ENCODE peak calls at places on chromosome 9, in six cellular contexts. R is H9, I is Peyer's patch, M is IMR-90, C is uterus, Z is GM12878. F is an unnamed sample.

GRCh38 chr9:123807241-123807640 is 122.7 kb downstream of the DENND1A start:
- DNase-seq in R (no peak), I (no peak), M (no peak), C (no peak), Z (no peak), F (no peak)

GRCh38 chr9:27599102-27599501 is 25.8 kb upstream of the C9orf72 start:
- DNase-seq in R (no peak), I (no peak), M (no peak), C (no peak), Z (no peak), F (no peak)

GRCh38 chr9:89888233-89888632 is 283.4 kb downstream of the GADD45G start:
- DNase-seq in R (peak; percentile 13), I (no peak), M (no peak), C (no peak), Z (no peak), F (no peak)

GRCh38 chr9:121447341-121447834 is 52.3 kb downstream of the GGTA1 start:
- DNase-seq in R (no peak), I (no peak), M (peak; percentile 76), C (no peak), Z (no peak), F (no peak)

GRCh38 chr9:88741335-88741734 is 206.4 kb downstream of the NXNL2 start:
- DNase-seq in R (no peak), I (no peak), M (no peak), C (no peak), Z (no peak), F (no peak)

GRCh38 chr9:83599071-83599470 is 23.9 kb upstream of the IDNK start:
- DNase-seq in R (no peak), I (no peak), M (no peak), C (no peak), Z (no peak), F (no peak)

GRCh38 chr9:73780916-73781315 is 629.3 kb downstream of the ANXA1 start:
- DNase-seq in R (no peak), I (no peak), M (no peak), C (no peak), Z (no peak), F (no peak)

GRCh38 chr9:113652355-113653152 is 189.0 kb downstream of the RGS3 start:
- DNase-seq in R (no peak), I (no peak), M (no peak), C (no peak), Z (no peak), F (no peak)

GRCh38 chr9:4235951-4236804 is 63.7 kb downstream of the GLIS3 start:
- DNase-seq in R (no peak), I (no peak), M (peak; percentile 62), C (no peak), Z (no peak), F (no peak)

GRCh38 chr9:129328357-129329103 is 150.5 kb upstream of the IER5L start:
- DNase-seq in R (no peak), I (no peak), M (no peak), C (no peak), Z (no peak), F (no peak)

GRCh38 chr9:88614359-88614758 is 79.4 kb downstream of the NXNL2 start:
- DNase-seq in R (no peak), I (no peak), M (no peak), C (no peak), Z (no peak), F (no peak)

GRCh38 chr9:116661037-116661954 is 25.8 kb upstream of the TRIM32 start:
- DNase-seq in R (peak; percentile 41), I (no peak), M (peak; percentile 84), C (peak; percentile 21), Z (peak; percentile 24), F (no peak)

GRCh38 chr9:71549023-71549422 is 219.3 kb downstream of the CEMIP2 start:
- DNase-seq in R (no peak), I (no peak), M (no peak), C (no peak), Z (peak; percentile 41), F (no peak)

GRCh38 chr9:101366038-101366756 is 18.6 kb downstream of the BAAT start:
- DNase-seq in R (no peak), I (no peak), M (no peak), C (no peak), Z (no peak), F (no peak)

GRCh38 chr9:94611638-94612068 is 18.0 kb upstream of the FBP2 start:
- DNase-seq in R (no peak), I (no peak), M (no peak), C (no peak), Z (no peak), F (no peak)
- TF ChIP-seq CTCF in R (no peak), I (no peak), M (no peak), C (no peak), Z (no peak), F (no peak)

GRCh38 chr9:127417130-127418036 is 6.8 kb upstream of the ZNF79 start:
- DNase-seq in R (no peak), I (no peak), M (peak; percentile 78), C (no peak), Z (no peak), F (no peak)

GRCh38 chr9:127415158-127415557 is 9.0 kb upstream of the ZNF79 start:
- DNase-seq in R (no peak), I (no peak), M (no peak), C (no peak), Z (no peak), F (no peak)

GRCh38 chr9:127419306-127419705 is 4.9 kb upstream of the ZNF79 start:
- DNase-seq in R (no peak), I (no peak), M (no peak), C (no peak), Z (no peak), F (no peak)

GRCh38 chr9:127418037-127418471 is 6.1 kb upstream of the ZNF79 start:
- DNase-seq in R (peak; percentile 89), I (no peak), M (no peak), C (no peak), Z (no peak), F (no peak)

DNA sequence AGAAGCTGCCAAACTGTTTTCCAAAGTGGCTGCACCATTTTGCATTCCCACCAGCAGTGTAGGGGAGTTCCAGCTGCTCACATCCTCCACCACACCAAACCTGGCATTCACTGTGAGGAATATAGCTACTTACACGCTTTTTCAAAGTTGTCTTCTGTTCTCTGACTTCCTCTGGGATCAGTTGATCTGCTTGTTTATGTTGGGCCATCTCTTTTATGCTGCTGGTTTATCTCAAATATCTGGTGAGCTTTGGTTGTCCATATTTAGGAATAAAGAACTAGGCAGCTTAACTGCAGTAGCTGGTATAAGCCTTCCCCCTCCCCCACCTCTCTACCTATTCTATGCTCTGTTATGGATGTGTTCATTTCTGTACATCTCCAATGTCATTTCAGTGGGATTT is 8.5 kb upstream of the ZNF79 start:
- DNase-seq in R (no peak), I (no peak), M (no peak), C (no peak), Z (no peak), F (no peak)
- H3K4me1 ChIP-seq in R (no peaks in the 10 kb centered on the region), I (no peaks in the 10 kb centered on the region), M (peaks cover 2% of the 10 kb centered on the region), C (no peaks in the 10 kb centered on the region), Z (no peaks in the 10 kb centered on the region), F (no peaks in the 10 kb centered on the region)

DNA sequence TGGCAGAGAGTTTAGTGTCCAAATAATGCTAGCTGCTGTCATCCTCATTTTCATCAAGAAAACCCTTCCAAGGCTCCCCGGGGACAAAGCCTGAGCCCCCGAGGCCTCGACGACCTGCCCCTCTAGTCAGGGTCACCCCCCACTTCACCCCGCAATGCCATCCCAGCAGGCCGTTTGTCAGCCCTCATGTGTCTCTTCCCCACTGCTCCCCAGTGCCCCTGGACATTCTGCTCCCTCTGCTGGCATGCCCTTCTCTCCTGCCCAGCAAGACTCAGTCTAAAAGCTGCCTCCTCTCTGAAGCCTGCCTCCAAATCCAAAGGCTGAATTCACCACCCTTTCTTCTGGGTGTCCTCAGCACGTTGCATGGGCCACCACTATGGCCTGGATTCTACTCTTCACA is 59.3 kb downstream of the PAX5 start:
- DNase-seq in R (peak; percentile 33), I (no peak), M (no peak), C (no peak), Z (no peak), F (no peak)
- TF ChIP-seq CTCF in R (peak; percentile 25), I (no peak), M (peak; percentile 6), C (no peak), Z (no peak), F (no peak)

GRCh38 chr9:137272241-137273094 is 5.1 kb upstream of the TOR4A start:
- DNase-seq in R (no peak), I (no peak), M (no peak), C (no peak), Z (no peak), F (no peak)

GRCh38 chr9:137271696-137272076 is 5.8 kb upstream of the TOR4A start:
- DNase-seq in R (no peak), I (no peak), M (no peak), C (no peak), Z (no peak), F (no peak)

GRCh38 chr9:137273616-137274320 is 3.8 kb upstream of the TOR4A start:
- DNase-seq in R (peak; percentile 28), I (peak; percentile 65), M (no peak), C (no peak), Z (no peak), F (peak; percentile 55)

GRCh38 chr9:137270929-137271695 is 6.4 kb upstream of the TOR4A start:
- DNase-seq in R (peak; percentile 29), I (no peak), M (no peak), C (no peak), Z (no peak), F (no peak)

DNA sequence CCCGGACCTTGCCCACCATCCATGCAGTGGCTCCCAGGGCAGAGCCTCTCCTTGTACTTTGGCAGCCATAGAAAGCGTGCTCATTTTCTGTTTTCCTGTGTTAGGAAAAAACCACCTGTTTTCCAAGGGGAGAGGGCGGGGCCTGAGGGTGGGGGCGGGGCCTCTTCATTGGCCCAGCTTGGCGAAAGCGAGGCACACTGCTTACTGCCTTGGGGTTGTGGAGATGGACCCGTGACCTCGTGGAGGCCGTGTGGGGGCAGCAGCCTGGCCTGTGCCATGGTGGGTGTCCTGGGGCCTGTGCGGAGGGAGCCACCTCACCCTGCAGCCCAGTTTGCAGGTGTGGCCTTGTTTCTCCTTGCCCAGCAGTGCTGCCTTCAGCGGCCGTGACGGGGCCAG is 4.4 kb upstream of the TOR4A start:
- DNase-seq in R (peak; percentile 47), I (no peak), M (no peak), C (no peak), Z (no peak), F (no peak)
- H3K4me1 ChIP-seq in R (no peaks in the 10 kb centered on the region), I (peaks cover 18% of the 10 kb centered on the region), M (peaks cover 21% of the 10 kb centered on the region), C (no peaks in the 10 kb centered on the region), Z (peaks cover 47% of the 10 kb centered on the region), F (peaks cover 58% of the 10 kb centered on the region)

DNA sequence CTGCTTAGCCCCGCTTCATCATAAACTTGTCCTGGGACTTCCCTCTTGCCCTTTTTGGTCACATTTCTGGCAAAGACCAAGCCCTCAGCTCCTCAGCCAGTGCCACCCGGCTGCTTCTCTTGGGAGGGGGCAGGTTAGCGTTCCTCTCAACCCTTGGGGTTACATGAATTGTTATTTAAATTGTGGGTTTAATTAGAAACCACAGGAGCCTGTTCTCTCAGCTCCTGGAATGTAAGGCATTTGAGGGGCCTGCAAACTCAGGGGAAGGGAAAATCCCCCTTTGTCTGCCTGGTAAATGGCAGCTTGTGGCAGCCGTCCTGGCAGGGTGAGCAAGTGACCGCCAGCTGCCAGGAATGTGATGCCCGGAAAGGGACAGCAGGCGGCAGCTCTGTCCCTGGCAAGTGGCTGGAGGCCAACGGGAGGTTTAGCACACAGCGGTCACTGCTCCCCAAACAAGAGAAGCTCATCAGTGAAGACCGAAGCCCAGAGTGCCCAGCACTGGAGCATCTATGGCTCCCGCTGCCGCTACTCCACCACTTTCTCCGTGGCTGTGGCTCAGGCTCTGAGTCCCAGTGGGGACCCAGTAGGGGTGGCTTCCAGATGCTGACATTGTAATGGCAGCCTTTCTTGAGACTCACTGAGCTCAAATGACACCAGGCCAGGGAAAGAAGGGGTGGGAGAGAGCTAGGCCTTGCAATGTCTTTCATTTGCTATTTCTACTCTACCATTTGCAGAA is 51.7 kb downstream of the SHB start:
- DNase-seq in R (peak; percentile 96), I (no peak), M (peak; percentile 62), C (no peak), Z (no peak), F (peak; percentile 81)
- TF ChIP-seq CTCF in R (peak; percentile 64), I (no peak), M (peak; percentile 29), C (no peak), Z (no peak), F (peak; percentile 59)

F was measured in lower lobe of right lung.